ENCODE peak calls at places on chromosomes 11 and 22, in six cellular contexts. K is A549, M is heart right ventricle, U is mammary epithelial cell, O is iPS DF 6.9, I is colonic mucosa. W is an unnamed sample.

GRCh38 chr11:132058211-132058772 is 687.9 kb downstream of the NTM start:
- DNase-seq in K (no peak), M (no peak), U (no peak), O (no peak), I (no peak), W (no peak)

GRCh38 chr11:75428301-75428724 is 4.7 kb downstream of the KLHL35 start:
- DNase-seq in K (no peak), M (peak), U (no peak), O (no peak), I (peak), W (peak)

GRCh38 chr11:67507891-67508485 is at the start of gene CDK2AP2:
- DNase-seq in K (peak), M (peak), U (peak), O (peak), I (peak), W (peak)

GRCh38 chr11:70611166-70611565 is 212.8 kb downstream of the CTTN start:
- DNase-seq in K (no peak), M (no peak), U (no peak), O (no peak), I (no peak), W (no peak)

GRCh38 chr22:38468761-38469305 is 937 bp downstream of the KDELR3 start:
- DNase-seq in K (no peak), M (no peak), U (no peak), O (no peak), I (no peak), W (peak)

GRCh38 chr11:4482445-4482844 is at the start of gene OR52K1:
- DNase-seq in K (no peak), M (no peak), U (no peak), O (no peak), I (no peak), W (no peak)

GRCh38 chr22:31230871-31231621 is 18.9 kb downstream of the LIMK2 start:
- DNase-seq in K (peak), M (peak), U (peak), O (no peak), I (peak), W (no peak)

GRCh38 chr11:113376156-113376555 is 11.4 kb upstream of the ANKK1 start:
- DNase-seq in K (no peak), M (no peak), U (no peak), O (no peak), I (no peak), W (no peak)

GRCh38 chr11:3160252-3161031 is 4.7 kb downstream of the OSBPL5 start:
- DNase-seq in K (no peak), M (peak), U (peak), O (peak), I (peak), W (peak)

GRCh38 chr11:113556036-113556435 is 80.8 kb upstream of the DRD2 start:
- DNase-seq in K (no peak), M (no peak), U (no peak), O (no peak), I (no peak), W (no peak)

GRCh38 chr22:43901976-43902643 is 10.3 kb upstream of the PNPLA5 start:
- DNase-seq in K (peak), M (no peak), U (no peak), O (no peak), I (no peak), W (no peak)

GRCh38 chr11:58905716-58906547 is 33.4 kb upstream of the GLYATL1 start:
- DNase-seq in K (peak), M (peak), U (peak), O (no peak), I (peak), W (no peak)

GRCh38 chr11:71998649-71999310 is at the start of gene IL18BP:
- DNase-seq in K (no peak), M (peak), U (no peak), O (no peak), I (no peak), W (peak)

GRCh38 chr11:64713031-64713780 is 9.8 kb downstream of the NRXN2 start:
- DNase-seq in K (peak), M (no peak), U (peak), O (no peak), I (no peak), W (peak)

GRCh38 chr11:73969091-73969490 is 13.6 kb downstream of the UCP2 start:
- DNase-seq in K (no peak), M (no peak), U (no peak), O (no peak), I (no peak), W (no peak)

GRCh38 chr22:40694409-40694808 is 15.1 kb downstream of the MCHR1 start:
- DNase-seq in K (no peak), M (no peak), U (no peak), O (no peak), I (no peak), W (no peak)

GRCh38 chr11:47213985-47214564 is 699 bp upstream of the DDB2 start:
- DNase-seq in K (peak), M (peak), U (peak), O (peak), I (peak), W (peak)

GRCh38 chr11:12052676-12053605 is 44.5 kb upstream of the DKK3 start:
- DNase-seq in K (peak), M (no peak), U (peak), O (no peak), I (peak), W (no peak)

GRCh38 chr11:47955356-47955755 is 25.0 kb upstream of the PTPRJ start:
- DNase-seq in K (no peak), M (no peak), U (no peak), O (no peak), I (no peak), W (no peak)

GRCh38 chr11:3866206-3866605 is 10.7 kb downstream of the STIM1 start:
- DNase-seq in K (no peak), M (peak), U (no peak), O (no peak), I (no peak), W (peak)

GRCh38 chr22:40637181-40638150 is 947 bp upstream of the MRTFA start:
- DNase-seq in K (no peak), M (peak), U (no peak), O (no peak), I (peak), W (peak)

GRCh38 chr11:120331301-120331966 is 4.8 kb upstream of the ARHGEF12 start:
- DNase-seq in K (peak), M (peak), U (peak), O (no peak), I (no peak), W (no peak)

GRCh38 chr11:71999360-71999759 is 651 bp downstream of the IL18BP start:
- DNase-seq in K (no peak), M (peak), U (no peak), O (no peak), I (no peak), W (no peak)

GRCh38 chr11:35011389-35011788 is 95.0 kb downstream of the PDHX start:
- DNase-seq in K (peak), M (no peak), U (no peak), O (no peak), I (no peak), W (no peak)

GRCh38 chr22:19291218-19291579 is 320 bp downstream of the CLTCL1 start:
- DNase-seq in K (no peak), M (peak), U (peak), O (no peak), I (peak), W (peak)

GRCh38 chr11:70517996-70518907 is 119.9 kb downstream of the CTTN start:
- DNase-seq in K (no peak), M (no peak), U (peak), O (no peak), I (no peak), W (peak)

GRCh38 chr22:17562906-17563870 is at the start of gene SLC25A18:
- DNase-seq in K (no peak), M (peak), U (no peak), O (no peak), I (no peak), W (no peak)

GRCh38 chr11:70141490-70142014 is 61.5 kb upstream of the FADD start:
- DNase-seq in K (no peak), M (peak), U (no peak), O (no peak), I (no peak), W (no peak)

GRCh38 chr11:2549491-2549875 is 104.7 kb downstream of the KCNQ1 start:
- DNase-seq in K (no peak), M (no peak), U (no peak), O (no peak), I (no peak), W (peak)

GRCh38 chr22:49825944-49826602 is 1.6 kb downstream of the BRD1 start:
- DNase-seq in K (peak), M (no peak), U (peak), O (no peak), I (peak), W (no peak)

GRCh38 chr11:17578296-17578695 is 31.2 kb downstream of the OTOG start:
- DNase-seq in K (no peak), M (no peak), U (no peak), O (no peak), I (no peak), W (no peak)

GRCh38 chr11:117841582-117842031 is 17.1 kb upstream of the FXYD2 start:
- DNase-seq in K (no peak), M (no peak), U (no peak), O (no peak), I (peak), W (no peak)

GRCh38 chr22:45577746-45578523 is 75.3 kb downstream of the FBLN1 start:
- DNase-seq in K (peak), M (peak), U (peak), O (peak), I (peak), W (peak)

GRCh38 chr22:22738959-22739585 is 94.7 kb downstream of the GGTLC2 start:
- DNase-seq in K (no peak), M (no peak), U (no peak), O (no peak), I (no peak), W (no peak)

GRCh38 chr11:120528749-120529148 is 17.2 kb downstream of the GRIK4 start:
- DNase-seq in K (no peak), M (no peak), U (no peak), O (no peak), I (no peak), W (no peak)

GRCh38 chr22:39179841-39180335 is 27.4 kb upstream of the CBX7 start:
- DNase-seq in K (no peak), M (no peak), U (no peak), O (no peak), I (no peak), W (no peak)

GRCh38 chr22:45548991-45549736 is 46.5 kb downstream of the FBLN1 start:
- DNase-seq in K (peak), M (no peak), U (no peak), O (no peak), I (peak), W (no peak)

GRCh38 chr11:61429691-61430582 is at the start of the genes CPSF7 and SDHAF2:
- DNase-seq in K (peak), M (peak), U (peak), O (peak), I (peak), W (peak)
- H3K4me3 ChIP-seq in K (peak), M (peak), U (peak), O (peak), I (peak), W (peak)

GRCh38 chr11:93017821-93018690 is 48.6 kb downstream of the MTNR1B start:
- DNase-seq in K (peak), M (no peak), U (peak), O (no peak), I (no peak), W (no peak)

GRCh38 chr11:93016595-93016994 is 47.1 kb downstream of the MTNR1B start:
- DNase-seq in K (no peak), M (no peak), U (no peak), O (no peak), I (no peak), W (no peak)

GRCh38 chr11:93025558-93026255 is 56.3 kb downstream of the MTNR1B start:
- DNase-seq in K (no peak), M (no peak), U (peak), O (no peak), I (no peak), W (no peak)

GRCh38 chr11:93024376-93024775 is 54.9 kb downstream of the MTNR1B start:
- DNase-seq in K (no peak), M (no peak), U (no peak), O (no peak), I (no peak), W (no peak)

GRCh38 chr11:93020248-93021088 is 51.0 kb downstream of the MTNR1B start:
- DNase-seq in K (peak), M (no peak), U (peak), O (no peak), I (no peak), W (no peak)
- H3K4me3 ChIP-seq in K (no peak), M (no peak), U (peak), O (no peak), I (no peak), W (no peak)

DNA sequence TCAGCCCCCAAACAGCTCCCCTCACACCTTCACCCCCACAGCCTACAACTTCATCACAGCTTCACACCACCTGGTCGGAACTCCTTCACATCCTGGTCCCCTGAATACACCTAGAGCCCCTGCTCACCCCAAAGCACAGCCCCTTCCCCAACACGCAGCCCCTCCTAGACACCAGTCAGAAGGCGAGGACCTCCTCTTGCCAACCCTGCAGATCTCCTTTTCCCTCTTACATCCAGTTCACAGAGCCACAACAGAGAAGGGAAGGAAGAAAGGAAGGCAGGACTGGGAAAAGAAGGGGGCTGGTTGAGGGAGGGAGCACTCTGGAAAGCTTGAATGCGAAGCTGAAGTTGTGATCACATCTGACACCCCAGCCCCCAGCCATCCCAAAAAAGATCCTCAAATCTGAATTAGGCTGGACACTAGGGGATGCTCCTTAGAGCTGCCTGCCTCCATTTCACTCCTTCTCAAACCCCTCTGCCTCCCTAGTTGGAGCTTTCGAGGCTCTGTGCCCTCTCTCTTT is 629 bp downstream of the CCKBR start:
- DNase-seq in K (no peak), M (no peak), U (no peak), O (no peak), I (no peak), W (no peak)
- H3K4me3 ChIP-seq in K (no peak), M (no peak), U (no peak), O (no peak), I (no peak), W (no peak)

GRCh38 chr11:68854273-68854958 is 12.7 kb upstream of the CPT1A start:
- DNase-seq in K (no peak), M (no peak), U (no peak), O (no peak), I (no peak), W (peak)
- H3K4me3 ChIP-seq in K (peak), M (peak), U (no peak), O (peak), I (peak), W (peak)

GRCh38 chr11:9689721-9690120 is 25.8 kb downstream of the SWAP70 start:
- DNase-seq in K (no peak), M (no peak), U (no peak), O (no peak), I (no peak), W (no peak)
- H3K4me3 ChIP-seq in K (no peak), M (no peak), U (no peak), O (no peak), I (no peak), W (no peak)

GRCh38 chr22:24410110-24410856 is 17.1 kb upstream of the ADORA2A start:
- DNase-seq in K (no peak), M (no peak), U (no peak), O (no peak), I (no peak), W (no peak)
- H3K4me3 ChIP-seq in K (no peak), M (no peak), U (no peak), O (no peak), I (no peak), W (no peak)

W was measured in upper lobe of right lung.